ENCODE peak calls at places on chromosomes 6 and 20, in seven cellular contexts. I is SK-N-SH, P is fibroblast of lung, J is H1, S is GM23248, C is HCT116, U is astrocyte. W is an unnamed sample.

GRCh38 chr6:22003219-22003779 is 293.5 kb downstream of the PRL start:
- DNase-seq in C (no peak), S (peak; percentile 39), I (no peak), U (peak; percentile 63), P (peak; percentile 70), J (no peak), W (no peak)

GRCh38 chr20:21534453-21534852 is 20.6 kb upstream of the NKX2-2 start:
- DNase-seq in I (no peak), P (no peak), J (no peak), U (no peak), S (no peak), C (no peak), W (no peak)

GRCh38 chr6:14732845-14733757 is 512.8 kb upstream of the JARID2 start:
- DNase-seq in U (peak; percentile 90), C (peak; percentile 79), I (no peak), S (peak; percentile 80), J (peak; percentile 59), P (peak; percentile 90), W (peak; percentile 89)

GRCh38 chr6:91483415-91483814 is 896.5 kb upstream of the MAP3K7 start:
- DNase-seq in I (no peak), J (no peak), P (no peak), C (no peak), S (no peak), U (no peak), W (no peak)

GRCh38 chr6:162681447-162681846 is 46.1 kb downstream of the PRKN start:
- DNase-seq in C (no peak), U (no peak), J (no peak), P (no peak), I (no peak), S (no peak), W (no peak)

GRCh38 chr6:43983632-43984031 is 143.6 kb downstream of the MRPL14 start:
- DNase-seq in I (peak; percentile 7), U (no peak), P (no peak), C (no peak), J (no peak), S (no peak), W (no peak)

GRCh38 chr6:104326173-104327001 is 533.3 kb downstream of the HACE1 start:
- DNase-seq in J (no peak), C (no peak), P (peak; percentile 23), S (peak; percentile 81), U (peak; percentile 18), I (no peak), W (no peak)

GRCh38 chr6:87724994-87725811 is 23.2 kb upstream of the AKIRIN2 start:
- DNase-seq in P (no peak), S (no peak), J (no peak), I (no peak), U (no peak), C (no peak), W (no peak)

GRCh38 chr20:14334306-14334930 is 3.0 kb downstream of the FLRT3 start:
- DNase-seq in C (no peak), S (peak; percentile 75), J (peak; percentile 9), P (peak; percentile 44), U (peak; percentile 18), I (peak; percentile 37), W (no peak)

GRCh38 chr6:89610149-89610642 is 28.4 kb downstream of the LYRM2 start:
- DNase-seq in P (peak; percentile 9), I (peak; percentile 46), C (peak; percentile 19), J (no peak), S (peak; percentile 66), U (no peak), W (peak; percentile 92)

GRCh38 chr20:10078403-10078802 is 43.6 kb downstream of the ANKEF1 start:
- DNase-seq in U (no peak), J (no peak), P (no peak), S (no peak), C (no peak), I (no peak), W (peak; percentile 10)

GRCh38 chr6:54992789-54993188 is 146.2 kb downstream of the FAM83B start:
- DNase-seq in U (no peak), P (no peak), S (peak; percentile 14), I (no peak), J (no peak), C (no peak), W (no peak)

GRCh38 chr6:113246186-113246585 is 611.0 kb upstream of the MARCKS start:
- DNase-seq in U (peak; percentile 0), C (no peak), S (no peak), I (no peak), P (peak; percentile 3), J (no peak), W (no peak)

GRCh38 chr6:130282234-130282995 is 59.7 kb upstream of the SAMD3 start:
- DNase-seq in J (no peak), C (peak; percentile 10), I (peak; percentile 1), P (peak; percentile 13), U (peak; percentile 8), S (peak; percentile 60), W (no peak)

GRCh38 chr6:28757429-28758045 is 166.2 kb downstream of the TRIM27 start:
- DNase-seq in S (no peak), C (no peak), U (no peak), P (no peak), J (no peak), I (no peak), W (peak; percentile 35)

GRCh38 chr6:109318328-109318876 is 63.9 kb downstream of the CD164 start:
- DNase-seq in C (no peak), S (no peak), U (no peak), I (no peak), J (no peak), P (no peak), W (no peak)

GRCh38 chr6:2862712-2863174 is 21.1 kb upstream of the SERPINB1 start:
- DNase-seq in I (no peak), P (no peak), C (no peak), U (no peak), S (no peak), J (no peak), W (no peak)

GRCh38 chr20:57884956-57885355 is 175.1 kb upstream of the PMEPA1 start:
- DNase-seq in U (no peak), J (no peak), I (no peak), S (no peak), P (no peak), C (no peak), W (no peak)

GRCh38 chr20:47748069-47748468 is 37.2 kb downstream of the SULF2 start:
- DNase-seq in C (no peak), I (no peak), P (no peak), U (no peak), S (no peak), J (no peak), W (no peak)

GRCh38 chr20:47748851-47749250 is 36.4 kb downstream of the SULF2 start:
- DNase-seq in C (no peak), P (peak; percentile 78), I (no peak), S (no peak), J (no peak), U (peak; percentile 77), W (no peak)

GRCh38 chr20:47749367-47749766 is 35.9 kb downstream of the SULF2 start:
- DNase-seq in U (peak; percentile 89), J (no peak), P (peak; percentile 91), S (no peak), C (no peak), I (peak; percentile 37), W (no peak)

GRCh38 chr20:47744803-47745202 is 40.5 kb downstream of the SULF2 start:
- DNase-seq in U (no peak), P (no peak), C (no peak), I (no peak), S (no peak), J (no peak), W (no peak)

GRCh38 chr20:47747663-47748031 is 37.6 kb downstream of the SULF2 start:
- DNase-seq in J (no peak), S (no peak), I (no peak), U (no peak), P (no peak), C (no peak), W (no peak)
- H3K79me2 ChIP-seq in J (no peaks in the 10 kb centered on the region), S (no peaks in the 10 kb centered on the region), I (no peaks in the 10 kb centered on the region), U (no peaks in the 10 kb centered on the region), P (no peaks in the 10 kb centered on the region), C (no peaks in the 10 kb centered on the region), W (no peaks in the 10 kb centered on the region)

GRCh38 chr20:24942679-24943078 is 6.4 kb upstream of the CST7 start:
- DNase-seq in I (no peak), J (no peak), P (no peak), S (no peak), C (no peak), U (no peak), W (no peak)
- H3K9me3 ChIP-seq in I (no peaks in the 10 kb centered on the region), J (no peaks in the 10 kb centered on the region), P (no peaks in the 10 kb centered on the region), S (no peaks in the 10 kb centered on the region), C (peaks cover 5% of the 10 kb centered on the region), U (no peaks in the 10 kb centered on the region), W (peaks cover 4% of the 10 kb centered on the region)

GRCh38 chr6:10409160-10409765 is 5.6 kb downstream of the TFAP2A start:
- DNase-seq in C (no peak), S (no peak), I (no peak), U (no peak), J (no peak), P (no peak), W (no peak)

GRCh38 chr6:10407674-10408054 is 7.2 kb downstream of the TFAP2A start:
- DNase-seq in U (no peak), S (no peak), C (no peak), I (no peak), J (no peak), P (no peak), W (no peak)

GRCh38 chr6:10406556-10406955 is 8.3 kb downstream of the TFAP2A start:
- DNase-seq in S (no peak), P (no peak), I (no peak), J (no peak), U (no peak), C (no peak), W (no peak)

GRCh38 chr6:10404799-10405524 is 9.9 kb downstream of the TFAP2A start:
- DNase-seq in J (no peak), I (no peak), C (no peak), S (no peak), U (no peak), P (no peak), W (no peak)

GRCh38 chr6:10407018-10407673 is 7.7 kb downstream of the TFAP2A start:
- DNase-seq in I (no peak), C (no peak), J (no peak), U (no peak), S (no peak), P (no peak), W (no peak)
- H3K79me2 ChIP-seq in I (no peaks in the 10 kb centered on the region), C (peaks cover 76% of the 10 kb centered on the region), J (no peaks in the 10 kb centered on the region), U (no peaks in the 10 kb centered on the region), S (peaks cover 76% of the 10 kb centered on the region), P (no peaks in the 10 kb centered on the region), W (peaks cover 27% of the 10 kb centered on the region)

GRCh38 chr20:51458751-51459439 is 83.6 kb downstream of the NFATC2 start:
- DNase-seq in I (no peak), U (no peak), C (no peak), S (no peak), J (no peak), P (no peak), W (no peak)

GRCh38 chr20:51462566-51463276 is 79.8 kb downstream of the NFATC2 start:
- DNase-seq in S (peak; percentile 78), P (peak; percentile 70), J (no peak), U (peak; percentile 50), C (no peak), I (peak; percentile 59), W (no peak)

GRCh38 chr20:51460163-51460562 is 82.4 kb downstream of the NFATC2 start:
- DNase-seq in U (no peak), S (no peak), J (no peak), C (no peak), I (no peak), P (no peak), W (no peak)

GRCh38 chr20:51461306-51461705 is 81.2 kb downstream of the NFATC2 start:
- DNase-seq in J (no peak), U (no peak), P (no peak), I (no peak), C (no peak), S (no peak), W (no peak)

GRCh38 chr20:51460569-51461265 is 81.8 kb downstream of the NFATC2 start:
- DNase-seq in C (no peak), S (no peak), J (no peak), U (no peak), I (no peak), P (no peak), W (peak; percentile 33)
- H3K9me3 ChIP-seq in C (no peaks in the 10 kb centered on the region), S (no peaks in the 10 kb centered on the region), J (no peaks in the 10 kb centered on the region), U (no peaks in the 10 kb centered on the region), I (no peaks in the 10 kb centered on the region), P (no peaks in the 10 kb centered on the region), W (no peaks in the 10 kb centered on the region)

W was measured in trophoblast cell.